ENCODE peak calls at places on chromosomes 6 and 20, in six cellular contexts. One of them, this sample, is unnamed.

GRCh38 chr6:119043265-119043664 is 35.2 kb downstream of the FAM184A start:
- DNase-seq in endothelial cell: no peak
- DNase-seq in AG09309: no peak
- DNase-seq in upper lobe of right lung: no peak
- DNase-seq in prostate gland: no peak
- DNase-seq in IMR-90: no peak
- DNase-seq in this sample: no peak

GRCh38 chr6:149441740-149442139 is 41.7 kb downstream of the SUMO4 start:
- DNase-seq in prostate gland: no peak
- DNase-seq in upper lobe of right lung: no peak
- DNase-seq in IMR-90: no peak
- DNase-seq in endothelial cell: no peak
- DNase-seq in AG09309: no peak
- DNase-seq in this sample: no peak

GRCh38 chr20:891121-892080 is 24.7 kb downstream of the ANGPT4 start:
- DNase-seq in prostate gland: peak; percentile 88
- DNase-seq in upper lobe of right lung: no peak
- DNase-seq in AG09309: no peak
- DNase-seq in endothelial cell: no peak
- DNase-seq in IMR-90: no peak
- DNase-seq in this sample: no peak

GRCh38 chr6:72132425-72132824 is 246.1 kb downstream of the RIMS1 start:
- DNase-seq in AG09309: no peak
- DNase-seq in prostate gland: no peak
- DNase-seq in IMR-90: no peak
- DNase-seq in upper lobe of right lung: no peak
- DNase-seq in endothelial cell: no peak
- DNase-seq in this sample: no peak

GRCh38 chr6:47079638-47080037 is 37.5 kb upstream of the ADGRF1 start:
- DNase-seq in AG09309: no peak
- DNase-seq in upper lobe of right lung: no peak
- DNase-seq in endothelial cell: no peak
- DNase-seq in prostate gland: no peak
- DNase-seq in IMR-90: no peak
- DNase-seq in this sample: no peak

GRCh38 chr6:149334682-149335160 is 17.2 kb downstream of the TAB2 start:
- DNase-seq in IMR-90: peak; percentile 80
- DNase-seq in upper lobe of right lung: no peak
- DNase-seq in endothelial cell: no peak
- DNase-seq in AG09309: no peak
- DNase-seq in prostate gland: no peak
- DNase-seq in this sample: no peak

GRCh38 chr6:119463081-119463626 is 113.6 kb upstream of the MAN1A1 start:
- DNase-seq in prostate gland: no peak
- DNase-seq in endothelial cell: no peak
- DNase-seq in upper lobe of right lung: no peak
- DNase-seq in IMR-90: no peak
- DNase-seq in AG09309: no peak
- DNase-seq in this sample: no peak

GRCh38 chr6:163133691-163134090 is 280.8 kb upstream of the QKI start:
- DNase-seq in upper lobe of right lung: no peak
- DNase-seq in AG09309: no peak
- DNase-seq in prostate gland: no peak
- DNase-seq in endothelial cell: no peak
- DNase-seq in IMR-90: no peak
- DNase-seq in this sample: no peak

GRCh38 chr6:50819527-50819905 is 845 bp downstream of the TFAP2B start:
- DNase-seq in upper lobe of right lung: no peak
- DNase-seq in IMR-90: no peak
- DNase-seq in endothelial cell: peak; percentile 61
- DNase-seq in prostate gland: no peak
- DNase-seq in AG09309: no peak
- DNase-seq in this sample: no peak

GRCh38 chr20:62925420-62926228 is 681 bp downstream of the DIDO1 start:
- DNase-seq in AG09309: no peak
- DNase-seq in IMR-90: peak; percentile 16
- DNase-seq in prostate gland: no peak
- DNase-seq in endothelial cell: no peak
- DNase-seq in upper lobe of right lung: peak; percentile 77
- DNase-seq in this sample: no peak

GRCh38 chr6:111631930-111632460 is 26.3 kb upstream of the TRAF3IP2 start:
- DNase-seq in IMR-90: no peak
- DNase-seq in endothelial cell: no peak
- DNase-seq in AG09309: no peak
- DNase-seq in upper lobe of right lung: no peak
- DNase-seq in prostate gland: no peak
- DNase-seq in this sample: no peak
- TF ChIP-seq CTCF in IMR-90: no peak
- TF ChIP-seq CTCF in endothelial cell: no peak
- TF ChIP-seq CTCF in AG09309: no peak
- TF ChIP-seq CTCF in upper lobe of right lung: no peak
- TF ChIP-seq CTCF in prostate gland: no peak
- TF ChIP-seq CTCF in this sample: no peak

DNA sequence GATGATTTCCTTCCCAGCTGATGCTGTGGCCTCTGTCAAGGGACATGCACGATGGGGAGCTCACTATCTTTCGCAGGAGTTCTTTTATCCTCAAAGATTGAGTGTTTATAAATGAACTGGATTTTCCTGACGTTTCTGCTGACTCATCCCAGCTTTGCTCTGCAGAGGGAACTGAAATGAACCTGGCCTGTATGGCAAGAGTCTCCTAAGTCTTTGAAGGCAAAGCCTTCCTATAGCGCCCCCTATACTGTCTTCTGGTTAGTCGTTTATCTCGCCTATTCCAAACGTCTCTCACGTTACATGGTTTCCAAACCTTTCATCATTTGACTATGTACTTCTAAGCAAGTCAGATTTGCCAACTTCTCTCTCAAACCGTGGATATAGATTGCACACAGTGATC is 565.3 kb downstream of the KIF16B start:
- DNase-seq in AG09309: no peak
- DNase-seq in prostate gland: no peak
- DNase-seq in endothelial cell: no peak
- DNase-seq in upper lobe of right lung: no peak
- DNase-seq in IMR-90: no peak
- DNase-seq in this sample: no peak
- TF ChIP-seq CTCF in AG09309: no peak
- TF ChIP-seq CTCF in prostate gland: no peak
- TF ChIP-seq CTCF in endothelial cell: no peak
- TF ChIP-seq CTCF in upper lobe of right lung: no peak
- TF ChIP-seq CTCF in IMR-90: no peak
- TF ChIP-seq CTCF in this sample: no peak

GRCh38 chr20:1946762-1947534 is 46.9 kb downstream of the PDYN start:
- DNase-seq in upper lobe of right lung: no peak
- DNase-seq in AG09309: no peak
- DNase-seq in prostate gland: peak; percentile 23
- DNase-seq in endothelial cell: peak; percentile 30
- DNase-seq in IMR-90: peak; percentile 17
- DNase-seq in this sample: no peak
- TF ChIP-seq CTCF in upper lobe of right lung: no peak
- TF ChIP-seq CTCF in AG09309: no peak
- TF ChIP-seq CTCF in prostate gland: no peak
- TF ChIP-seq CTCF in endothelial cell: no peak
- TF ChIP-seq CTCF in IMR-90: no peak
- TF ChIP-seq CTCF in this sample: no peak

GRCh38 chr20:34578040-34578439 is 19.5 kb downstream of the MAP1LC3A start:
- DNase-seq in upper lobe of right lung: no peak
- DNase-seq in IMR-90: peak; percentile 39
- DNase-seq in AG09309: peak; percentile 24
- DNase-seq in endothelial cell: no peak
- DNase-seq in prostate gland: no peak
- DNase-seq in this sample: no peak

GRCh38 chr20:34579936-34580587 is 21.5 kb downstream of the MAP1LC3A start:
- DNase-seq in IMR-90: peak; percentile 34
- DNase-seq in endothelial cell: no peak
- DNase-seq in prostate gland: no peak
- DNase-seq in upper lobe of right lung: no peak
- DNase-seq in AG09309: peak; percentile 18
- DNase-seq in this sample: no peak

GRCh38 chr20:34578521-34579147 is 20.1 kb downstream of the MAP1LC3A start:
- DNase-seq in prostate gland: no peak
- DNase-seq in upper lobe of right lung: no peak
- DNase-seq in AG09309: no peak
- DNase-seq in IMR-90: no peak
- DNase-seq in endothelial cell: no peak
- DNase-seq in this sample: peak; percentile 49

GRCh38 chr20:34580588-34580940 is 22.0 kb downstream of the MAP1LC3A start:
- DNase-seq in endothelial cell: no peak
- DNase-seq in prostate gland: no peak
- DNase-seq in IMR-90: no peak
- DNase-seq in AG09309: no peak
- DNase-seq in upper lobe of right lung: no peak
- DNase-seq in this sample: no peak

GRCh38 chr20:34579191-34579661 is 20.7 kb downstream of the MAP1LC3A start:
- DNase-seq in IMR-90: peak; percentile 82
- DNase-seq in upper lobe of right lung: no peak
- DNase-seq in prostate gland: peak; percentile 76
- DNase-seq in AG09309: peak; percentile 60
- DNase-seq in endothelial cell: no peak
- DNase-seq in this sample: no peak
- TF ChIP-seq CTCF in IMR-90: peak; percentile 84
- TF ChIP-seq CTCF in upper lobe of right lung: peak; percentile 38
- TF ChIP-seq CTCF in prostate gland: peak; percentile 87
- TF ChIP-seq CTCF in AG09309: peak; percentile 87
- TF ChIP-seq CTCF in endothelial cell: no peak
- TF ChIP-seq CTCF in this sample: no peak

This sample was measured in type B pancreatic cell.